ENCODE peak calls at places on chromosomes 5 and 9, in seven cellular contexts. G is iPS DF 19.7; T is pancreas; U is ureter; S is activated CD4-positive, alpha-beta T cell treated with anti-CD3 and anti-CD28 coated beads, Interleukin-2, amount 50 U/mL, for 24 hours; K is stimulated activated CD8-positive, alpha-beta memory T cell treated with anti-CD3 and anti-CD28 coated beads, Interleukin-4, amount 100 ng/mL, for 24 hours; O is SK-N-DZ. E is an unnamed sample.

GRCh38 chr9:106921341-106921899 is 58.5 kb downstream of the ZNF462 start:
- DNase-seq in U (no peak), K (no peak), T (no peak), G (no peak), O (peak; percentile 89), S (peak; percentile 7), E (peak; percentile 32)

GRCh38 chr9:21252727-21253547 is 13.1 kb upstream of the IFNA14 start:
- DNase-seq in G (no peak), K (no peak), O (no peak), S (no peak), T (no peak), U (no peak), E (no peak)

GRCh38 chr9:136512651-136513066 is 29.8 kb upstream of the SEC16A start:
- DNase-seq in G (no peak), S (peak; percentile 15), U (no peak), K (no peak), T (no peak), O (no peak), E (no peak)

GRCh38 chr5:67301285-67301904 is 104.8 kb upstream of the CD180 start:
- DNase-seq in G (no peak), O (no peak), S (no peak), U (peak; percentile 68), T (no peak), K (no peak), E (peak; percentile 30)

GRCh38 chr5:138502121-138502520 is 36.8 kb downstream of the EGR1 start:
- DNase-seq in O (no peak), K (no peak), G (no peak), S (no peak), U (no peak), T (no peak), E (no peak)

GRCh38 chr5:6525910-6526309 is 77.3 kb downstream of the UBE2QL1 start:
- DNase-seq in G (peak; percentile 28), U (no peak), T (no peak), O (peak; percentile 62), K (no peak), S (no peak), E (no peak)

GRCh38 chr9:134935056-134936020 is 17.6 kb upstream of the FCN1 start:
- DNase-seq in G (no peak), T (no peak), S (no peak), O (no peak), U (no peak), K (no peak), E (no peak)

GRCh38 chr9:31089822-31090221 is 1294.6 kb upstream of the ACO1 start:
- DNase-seq in U (no peak), T (no peak), K (no peak), O (no peak), S (no peak), G (no peak), E (no peak)

GRCh38 chr9:74697535-74697934 is 190.2 kb downstream of the TRPM6 start:
- DNase-seq in G (no peak), U (no peak), K (no peak), O (no peak), T (no peak), S (no peak), E (no peak)

GRCh38 chr9:12716823-12717222 is 23.6 kb downstream of the TYRP1 start:
- DNase-seq in O (no peak), K (no peak), U (no peak), G (no peak), T (no peak), S (no peak), E (no peak)

GRCh38 chr5:44875661-44876250 is 67.0 kb downstream of the MRPS30 start:
- DNase-seq in O (no peak), K (no peak), U (no peak), G (no peak), S (peak; percentile 43), T (no peak), E (peak; percentile 36)

GRCh38 chr5:143433680-143434079 is 30.2 kb upstream of the NR3C1 start:
- DNase-seq in T (no peak), O (no peak), U (no peak), G (no peak), S (no peak), K (no peak), E (no peak)

GRCh38 chr9:136054146-136054545 is 40.9 kb downstream of the NACC2 start:
- DNase-seq in O (no peak), S (no peak), U (no peak), G (no peak), K (no peak), T (no peak), E (no peak)

GRCh38 chr5:29382735-29383280 is 1810.7 kb upstream of the CDH6 start:
- DNase-seq in O (no peak), K (no peak), T (no peak), U (no peak), G (no peak), S (no peak), E (no peak)

GRCh38 chr5:78655731-78656130 is 7.2 kb upstream of the LHFPL2 start:
- DNase-seq in S (no peak), T (no peak), U (no peak), G (no peak), K (no peak), O (no peak), E (no peak)

GRCh38 chr9:35106343-35106730 is 3.4 kb upstream of the STOML2 start:
- DNase-seq in T (no peak), K (no peak), U (no peak), O (no peak), S (no peak), G (no peak), E (no peak)

GRCh38 chr5:142671801-142672200 is 14.1 kb downstream of the FGF1 start:
- DNase-seq in G (no peak), T (no peak), K (no peak), S (no peak), O (no peak), U (no peak), E (peak; percentile 70)

GRCh38 chr5:117623042-117623815 is 1048.6 kb upstream of the SEMA6A start:
- DNase-seq in G (no peak), S (no peak), K (no peak), O (peak; percentile 11), U (no peak), T (no peak), E (no peak)

GRCh38 chr5:171577940-171578856 is 158.8 kb downstream of the FGF18 start:
- DNase-seq in U (peak; percentile 54), K (no peak), S (no peak), O (no peak), T (no peak), G (no peak), E (no peak)

GRCh38 chr5:146564036-146564762 is 48.2 kb upstream of the GPR151 start:
- DNase-seq in G (no peak), S (no peak), U (no peak), T (no peak), O (no peak), K (no peak), E (no peak)

GRCh38 chr5:77683171-77683732 is 44.7 kb upstream of the OTP start:
- DNase-seq in T (no peak), S (no peak), K (no peak), G (no peak), O (no peak), U (no peak), E (no peak)

GRCh38 chr5:143979044-143979690 is 167.2 kb downstream of the HMHB1 start:
- DNase-seq in S (no peak), U (no peak), G (no peak), K (no peak), T (no peak), O (no peak), E (no peak)

GRCh38 chr9:95836072-95836471 is 39.4 kb upstream of the ERCC6L2 start:
- DNase-seq in K (no peak), S (no peak), U (no peak), T (no peak), O (no peak), G (no peak), E (no peak)

GRCh38 chr9:33718987-33719386 is 76.4 kb upstream of the PRSS3 start:
- DNase-seq in O (no peak), K (no peak), T (no peak), U (no peak), G (no peak), S (no peak), E (no peak)

GRCh38 chr9:108815156-108815555 is 40.6 kb downstream of the ACTL7B start:
- DNase-seq in O (no peak), S (no peak), G (no peak), U (no peak), T (no peak), K (no peak), E (no peak)

GRCh38 chr9:135616621-135617537 is 22.5 kb downstream of the GLT6D1 start:
- DNase-seq in K (no peak), G (no peak), T (peak; percentile 38), U (no peak), O (no peak), S (no peak), E (no peak)

GRCh38 chr5:150778517-150779396 is at the start of gene SMIM3:
- DNase-seq in K (peak; percentile 47), G (no peak), O (peak; percentile 66), T (peak; percentile 92), U (peak; percentile 87), S (peak; percentile 55), E (no peak)

GRCh38 chr9:36166150-36166927 is 2.8 kb upstream of the CCIN start:
- DNase-seq in K (peak; percentile 75), U (peak; percentile 81), O (peak; percentile 73), G (no peak), T (peak; percentile 88), S (peak; percentile 66), E (no peak)

GRCh38 chr9:108412755-108413154 is 443.0 kb downstream of the ACTL7B start:
- DNase-seq in G (peak; percentile 38), K (no peak), S (no peak), U (no peak), T (no peak), O (no peak), E (no peak)

GRCh38 chr9:121455527-121456239 is 44.0 kb downstream of the GGTA1 start:
- DNase-seq in K (peak; percentile 15), S (peak; percentile 2), T (no peak), G (no peak), U (no peak), O (no peak), E (no peak)

GRCh38 chr5:82365744-82366228 is 87.6 kb upstream of the RPS23 start:
- DNase-seq in K (peak; percentile 7), U (no peak), O (no peak), G (no peak), T (no peak), S (peak; percentile 36), E (no peak)

GRCh38 chr9:68418259-68418845 is 61.9 kb downstream of the PGM5 start:
- DNase-seq in K (no peak), T (no peak), S (no peak), U (no peak), G (no peak), O (no peak), E (no peak)

E was measured in AG04450.